ENCODE peak calls at places on chromosomes 4 and X, in seven cellular contexts. One of them, this sample, is unnamed.

GRCh38 chr4:81130569-81130968 is 84.5 kb downstream of the PRKG2 start:
- DNase-seq in CD8-positive, alpha-beta T cell: no peak
- DNase-seq in GM23338: peak; percentile 64
- DNase-seq in heart left ventricle: no peak
- DNase-seq in fibroblast of the aortic adventitia: no peak
- DNase-seq in GM06990: no peak
- DNase-seq in astrocyte of the spinal cord: no peak
- DNase-seq in this sample: no peak

GRCh38 chrX:14865201-14865600 is 7.7 kb downstream of the FANCB start:
- DNase-seq in CD8-positive, alpha-beta T cell: no peak
- DNase-seq in GM23338: no peak
- DNase-seq in heart left ventricle: no peak
- DNase-seq in fibroblast of the aortic adventitia: peak; percentile 50
- DNase-seq in GM06990: no peak
- DNase-seq in astrocyte of the spinal cord: peak; percentile 29
- DNase-seq in this sample: peak; percentile 14

GRCh38 chr4:108010167-108010566 is 20.5 kb downstream of the HADH start:
- DNase-seq in CD8-positive, alpha-beta T cell: no peak
- DNase-seq in GM23338: no peak
- DNase-seq in heart left ventricle: no peak
- DNase-seq in fibroblast of the aortic adventitia: peak; percentile 34
- DNase-seq in GM06990: no peak
- DNase-seq in astrocyte of the spinal cord: peak; percentile 40
- DNase-seq in this sample: peak; percentile 70

GRCh38 chr4:94165256-94165655 is 42.4 kb upstream of the SMARCAD1 start:
- DNase-seq in CD8-positive, alpha-beta T cell: no peak
- DNase-seq in GM23338: peak; percentile 41
- DNase-seq in heart left ventricle: no peak
- DNase-seq in fibroblast of the aortic adventitia: no peak
- DNase-seq in GM06990: no peak
- DNase-seq in astrocyte of the spinal cord: no peak
- DNase-seq in this sample: no peak

GRCh38 chrX:39899876-39900787 is 197.6 kb downstream of the BCOR start:
- DNase-seq in CD8-positive, alpha-beta T cell: no peak
- DNase-seq in GM23338: no peak
- DNase-seq in heart left ventricle: no peak
- DNase-seq in fibroblast of the aortic adventitia: no peak
- DNase-seq in GM06990: no peak
- DNase-seq in astrocyte of the spinal cord: no peak
- DNase-seq in this sample: no peak

GRCh38 chr4:33369366-33369899 is 2649.3 kb downstream of the PCDH7 start:
- DNase-seq in CD8-positive, alpha-beta T cell: no peak
- DNase-seq in GM23338: no peak
- DNase-seq in heart left ventricle: no peak
- DNase-seq in fibroblast of the aortic adventitia: peak; percentile 66
- DNase-seq in GM06990: no peak
- DNase-seq in astrocyte of the spinal cord: peak; percentile 83
- DNase-seq in this sample: no peak

GRCh38 chr4:31088600-31089230 is 368.5 kb downstream of the PCDH7 start:
- DNase-seq in CD8-positive, alpha-beta T cell: no peak
- DNase-seq in GM23338: no peak
- DNase-seq in heart left ventricle: no peak
- DNase-seq in fibroblast of the aortic adventitia: peak; percentile 84
- DNase-seq in GM06990: no peak
- DNase-seq in astrocyte of the spinal cord: peak; percentile 74
- DNase-seq in this sample: no peak

GRCh38 chrX:99301990-99302389 is 1108.1 kb downstream of the PCDH19 start:
- DNase-seq in CD8-positive, alpha-beta T cell: no peak
- DNase-seq in GM23338: peak; percentile 49
- DNase-seq in heart left ventricle: no peak
- DNase-seq in fibroblast of the aortic adventitia: no peak
- DNase-seq in GM06990: no peak
- DNase-seq in astrocyte of the spinal cord: no peak
- DNase-seq in this sample: no peak

GRCh38 chr4:174591243-174592021 is 69.1 kb upstream of the HPGD start:
- DNase-seq in CD8-positive, alpha-beta T cell: no peak
- DNase-seq in GM23338: no peak
- DNase-seq in heart left ventricle: no peak
- DNase-seq in fibroblast of the aortic adventitia: no peak
- DNase-seq in GM06990: peak; percentile 18
- DNase-seq in astrocyte of the spinal cord: no peak
- DNase-seq in this sample: no peak

GRCh38 chrX:1673337-1673736 is 58.5 kb downstream of the ASMT start:
- DNase-seq in CD8-positive, alpha-beta T cell: no peak
- DNase-seq in GM23338: peak; percentile 54
- DNase-seq in heart left ventricle: no peak
- DNase-seq in fibroblast of the aortic adventitia: peak; percentile 6
- DNase-seq in GM06990: no peak
- DNase-seq in astrocyte of the spinal cord: no peak
- DNase-seq in this sample: no peak

GRCh38 chr4:168713193-168713592 is 216.3 kb downstream of the PALLD start:
- DNase-seq in CD8-positive, alpha-beta T cell: no peak
- DNase-seq in GM23338: no peak
- DNase-seq in heart left ventricle: no peak
- DNase-seq in fibroblast of the aortic adventitia: no peak
- DNase-seq in GM06990: no peak
- DNase-seq in astrocyte of the spinal cord: no peak
- DNase-seq in this sample: no peak

GRCh38 chrX:48806088-48806487 is 4.2 kb downstream of the HDAC6 start:
- DNase-seq in CD8-positive, alpha-beta T cell: no peak
- DNase-seq in GM23338: no peak
- DNase-seq in heart left ventricle: no peak
- DNase-seq in fibroblast of the aortic adventitia: no peak
- DNase-seq in GM06990: no peak
- DNase-seq in astrocyte of the spinal cord: no peak
- DNase-seq in this sample: no peak

GRCh38 chr4:185011408-185011807 is 6.9 kb upstream of the HELT start:
- DNase-seq in CD8-positive, alpha-beta T cell: no peak
- DNase-seq in GM23338: peak; percentile 76
- DNase-seq in heart left ventricle: no peak
- DNase-seq in fibroblast of the aortic adventitia: no peak
- DNase-seq in GM06990: no peak
- DNase-seq in astrocyte of the spinal cord: no peak
- DNase-seq in this sample: no peak

GRCh38 chr4:133137571-133137970 is 11.5 kb upstream of the PCDH10 start:
- DNase-seq in CD8-positive, alpha-beta T cell: no peak
- DNase-seq in GM23338: no peak
- DNase-seq in heart left ventricle: no peak
- DNase-seq in fibroblast of the aortic adventitia: no peak
- DNase-seq in GM06990: no peak
- DNase-seq in astrocyte of the spinal cord: no peak
- DNase-seq in this sample: no peak

GRCh38 chr4:6898763-6899162 is 10.9 kb upstream of the TBC1D14 start:
- DNase-seq in CD8-positive, alpha-beta T cell: no peak
- DNase-seq in GM23338: no peak
- DNase-seq in heart left ventricle: no peak
- DNase-seq in fibroblast of the aortic adventitia: no peak
- DNase-seq in GM06990: no peak
- DNase-seq in astrocyte of the spinal cord: no peak
- DNase-seq in this sample: no peak

GRCh38 chr4:169416461-169416860 is 145.7 kb upstream of the SH3RF1 start:
- DNase-seq in CD8-positive, alpha-beta T cell: no peak
- DNase-seq in GM23338: no peak
- DNase-seq in heart left ventricle: no peak
- DNase-seq in fibroblast of the aortic adventitia: no peak
- DNase-seq in GM06990: no peak
- DNase-seq in astrocyte of the spinal cord: no peak
- DNase-seq in this sample: no peak

GRCh38 chr4:55947912-55948725 is 626 bp upstream of the CEP135 start:
- DNase-seq in CD8-positive, alpha-beta T cell: no peak
- DNase-seq in GM23338: no peak
- DNase-seq in heart left ventricle: no peak
- DNase-seq in fibroblast of the aortic adventitia: peak; percentile 97
- DNase-seq in GM06990: peak; percentile 43
- DNase-seq in astrocyte of the spinal cord: peak; percentile 92
- DNase-seq in this sample: peak; percentile 90

GRCh38 chr4:187961171-187961570 is 34.4 kb upstream of the ZFP42 start:
- DNase-seq in CD8-positive, alpha-beta T cell: no peak
- DNase-seq in GM23338: no peak
- DNase-seq in heart left ventricle: no peak
- DNase-seq in fibroblast of the aortic adventitia: no peak
- DNase-seq in GM06990: no peak
- DNase-seq in astrocyte of the spinal cord: no peak
- DNase-seq in this sample: no peak

GRCh38 chrX:16488959-16489358 is 161.0 kb upstream of the S100G start:
- DNase-seq in CD8-positive, alpha-beta T cell: no peak
- DNase-seq in GM23338: no peak
- DNase-seq in heart left ventricle: no peak
- DNase-seq in fibroblast of the aortic adventitia: peak; percentile 9
- DNase-seq in GM06990: no peak
- DNase-seq in astrocyte of the spinal cord: peak; percentile 30
- DNase-seq in this sample: no peak

GRCh38 chrX:16479206-16479869 is 170.6 kb upstream of the S100G start:
- DNase-seq in CD8-positive, alpha-beta T cell: no peak
- DNase-seq in GM23338: no peak
- DNase-seq in heart left ventricle: no peak
- DNase-seq in fibroblast of the aortic adventitia: peak; percentile 46
- DNase-seq in GM06990: no peak
- DNase-seq in astrocyte of the spinal cord: peak; percentile 46
- DNase-seq in this sample: no peak

GRCh38 chrX:16487620-16488380 is 162.2 kb upstream of the S100G start:
- DNase-seq in CD8-positive, alpha-beta T cell: no peak
- DNase-seq in GM23338: no peak
- DNase-seq in heart left ventricle: no peak
- DNase-seq in fibroblast of the aortic adventitia: no peak
- DNase-seq in GM06990: no peak
- DNase-seq in astrocyte of the spinal cord: peak; percentile 27
- DNase-seq in this sample: no peak

GRCh38 chrX:16484338-16484737 is 165.6 kb upstream of the S100G start:
- DNase-seq in CD8-positive, alpha-beta T cell: no peak
- DNase-seq in GM23338: no peak
- DNase-seq in heart left ventricle: no peak
- DNase-seq in fibroblast of the aortic adventitia: peak; percentile 89
- DNase-seq in GM06990: no peak
- DNase-seq in astrocyte of the spinal cord: peak; percentile 92
- DNase-seq in this sample: peak; percentile 78
- TF ChIP-seq CTCF in CD8-positive, alpha-beta T cell: no peak
- TF ChIP-seq CTCF in GM23338: no peak
- TF ChIP-seq CTCF in heart left ventricle: no peak
- TF ChIP-seq CTCF in fibroblast of the aortic adventitia: no peak
- TF ChIP-seq CTCF in GM06990: no peak
- TF ChIP-seq CTCF in astrocyte of the spinal cord: no peak
- TF ChIP-seq CTCF in this sample: no peak

GRCh38 chr4:165927815-165928214 is 54.8 kb downstream of the TLL1 start:
- DNase-seq in CD8-positive, alpha-beta T cell: no peak
- DNase-seq in GM23338: no peak
- DNase-seq in heart left ventricle: no peak
- DNase-seq in fibroblast of the aortic adventitia: no peak
- DNase-seq in GM06990: no peak
- DNase-seq in astrocyte of the spinal cord: no peak
- DNase-seq in this sample: no peak

GRCh38 chr4:165927366-165927765 is 54.3 kb downstream of the TLL1 start:
- DNase-seq in CD8-positive, alpha-beta T cell: no peak
- DNase-seq in GM23338: no peak
- DNase-seq in heart left ventricle: no peak
- DNase-seq in fibroblast of the aortic adventitia: no peak
- DNase-seq in GM06990: no peak
- DNase-seq in astrocyte of the spinal cord: no peak
- DNase-seq in this sample: no peak

GRCh38 chr4:165929662-165930061 is 56.6 kb downstream of the TLL1 start:
- DNase-seq in CD8-positive, alpha-beta T cell: no peak
- DNase-seq in GM23338: no peak
- DNase-seq in heart left ventricle: no peak
- DNase-seq in fibroblast of the aortic adventitia: no peak
- DNase-seq in GM06990: no peak
- DNase-seq in astrocyte of the spinal cord: no peak
- DNase-seq in this sample: no peak

GRCh38 chr4:165926307-165926706 is 53.3 kb downstream of the TLL1 start:
- DNase-seq in CD8-positive, alpha-beta T cell: no peak
- DNase-seq in GM23338: no peak
- DNase-seq in heart left ventricle: no peak
- DNase-seq in fibroblast of the aortic adventitia: no peak
- DNase-seq in GM06990: no peak
- DNase-seq in astrocyte of the spinal cord: no peak
- DNase-seq in this sample: no peak

DNA sequence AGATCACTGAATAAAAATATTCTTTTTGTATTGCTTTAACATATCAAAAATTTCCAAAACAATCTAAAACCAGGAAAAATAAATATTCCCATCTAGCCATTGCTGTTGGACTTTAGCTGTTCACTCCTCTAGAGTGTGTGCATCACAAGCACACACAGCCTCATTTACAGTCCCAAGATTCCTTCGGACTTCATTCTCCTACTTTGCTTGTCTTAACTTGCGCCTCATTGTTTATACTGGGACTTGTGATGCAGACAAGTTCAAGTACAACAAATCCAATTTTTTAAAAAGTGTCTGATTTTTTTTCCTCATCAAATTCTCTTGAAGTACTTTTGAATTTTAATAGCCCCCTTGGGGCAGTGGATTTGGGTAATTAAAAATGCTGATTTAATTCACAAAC is 55.6 kb downstream of the TLL1 start:
- DNase-seq in CD8-positive, alpha-beta T cell: no peak
- DNase-seq in GM23338: no peak
- DNase-seq in heart left ventricle: no peak
- DNase-seq in fibroblast of the aortic adventitia: no peak
- DNase-seq in GM06990: no peak
- DNase-seq in astrocyte of the spinal cord: no peak
- DNase-seq in this sample: no peak
- H3K4me3 ChIP-seq in CD8-positive, alpha-beta T cell: no peak overlapping the region
- H3K4me3 ChIP-seq in GM23338: no peak overlapping the region
- H3K4me3 ChIP-seq in heart left ventricle: no peak overlapping the region
- H3K4me3 ChIP-seq in fibroblast of the aortic adventitia: no peak overlapping the region
- H3K4me3 ChIP-seq in GM06990: no peak overlapping the region
- H3K4me3 ChIP-seq in astrocyte of the spinal cord: no peak overlapping the region
- H3K4me3 ChIP-seq in this sample: no peak overlapping the region

GRCh38 chr4:72591547-72591946 is 22.5 kb upstream of the ADAMTS3 start:
- DNase-seq in CD8-positive, alpha-beta T cell: no peak
- DNase-seq in GM23338: no peak
- DNase-seq in heart left ventricle: no peak
- DNase-seq in fibroblast of the aortic adventitia: no peak
- DNase-seq in GM06990: no peak
- DNase-seq in astrocyte of the spinal cord: no peak
- DNase-seq in this sample: no peak

GRCh38 chr4:72587334-72587733 is 18.3 kb upstream of the ADAMTS3 start:
- DNase-seq in CD8-positive, alpha-beta T cell: no peak
- DNase-seq in GM23338: no peak
- DNase-seq in heart left ventricle: no peak
- DNase-seq in fibroblast of the aortic adventitia: no peak
- DNase-seq in GM06990: no peak
- DNase-seq in astrocyte of the spinal cord: no peak
- DNase-seq in this sample: no peak

DNA sequence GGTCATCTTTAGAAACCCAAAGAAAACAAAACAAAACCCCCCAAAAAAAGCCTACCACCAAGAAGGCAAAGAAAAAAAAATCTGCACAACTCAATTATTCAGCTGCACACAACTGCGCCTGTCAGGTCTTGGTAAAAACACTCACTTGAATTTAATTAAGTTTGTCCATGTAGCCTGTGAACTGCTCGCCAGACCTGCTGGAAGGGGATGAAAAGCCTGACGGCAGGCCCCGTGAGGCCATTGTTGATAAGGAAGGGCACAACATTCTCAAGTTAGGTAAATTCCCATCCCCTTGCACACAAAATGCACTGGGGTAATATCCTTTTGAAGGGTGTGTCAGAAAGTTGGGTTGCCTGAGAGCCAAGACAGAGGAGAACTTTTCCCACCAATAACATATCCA is 23.1 kb upstream of the ADAMTS3 start:
- DNase-seq in CD8-positive, alpha-beta T cell: no peak
- DNase-seq in GM23338: no peak
- DNase-seq in heart left ventricle: no peak
- DNase-seq in fibroblast of the aortic adventitia: no peak
- DNase-seq in GM06990: no peak
- DNase-seq in astrocyte of the spinal cord: no peak
- DNase-seq in this sample: no peak
- TF ChIP-seq CTCF in CD8-positive, alpha-beta T cell: no peak
- TF ChIP-seq CTCF in GM23338: no peak
- TF ChIP-seq CTCF in heart left ventricle: no peak
- TF ChIP-seq CTCF in fibroblast of the aortic adventitia: no peak
- TF ChIP-seq CTCF in GM06990: no peak
- TF ChIP-seq CTCF in astrocyte of the spinal cord: no peak
- TF ChIP-seq CTCF in this sample: no peak

GRCh38 chrX:95950679-95951078 is 734.0 kb upstream of the DIAPH2 start:
- DNase-seq in CD8-positive, alpha-beta T cell: no peak
- DNase-seq in GM23338: no peak
- DNase-seq in heart left ventricle: no peak
- DNase-seq in fibroblast of the aortic adventitia: no peak
- DNase-seq in GM06990: no peak
- DNase-seq in astrocyte of the spinal cord: no peak
- DNase-seq in this sample: no peak
- H3K4me3 ChIP-seq in CD8-positive, alpha-beta T cell: no peak overlapping the region
- H3K4me3 ChIP-seq in GM23338: no peak overlapping the region
- H3K4me3 ChIP-seq in heart left ventricle: no peak overlapping the region
- H3K4me3 ChIP-seq in fibroblast of the aortic adventitia: no peak overlapping the region
- H3K4me3 ChIP-seq in GM06990: no peak overlapping the region
- H3K4me3 ChIP-seq in astrocyte of the spinal cord: no peak overlapping the region
- H3K4me3 ChIP-seq in this sample: no peak overlapping the region